ENCODE peak calls at places on chromosomes 13 and 19, in five cellular contexts. C is GM12878, I is HepG2, E is H1, Y is K562. L is an unnamed sample.

GRCh38 chr13:20826301-20826700 is 52.5 kb upstream of the EEF1AKMT1 start:
- DNase-seq in Y (no peak), I (no peak), E (no peak), C (no peak), L (no peak)

GRCh38 chr19:52140077-52140710 is 456 bp upstream of the ZNF616 start:
- DNase-seq in E (no peak), I (peak; percentile 54), Y (no peak), C (no peak), L (no peak)

GRCh38 chr19:20078696-20079095 is 896 bp downstream of the ZNF90 start:
- DNase-seq in E (no peak), Y (no peak), C (no peak), I (no peak), L (no peak)

GRCh38 chr19:34402074-34402600 is 2.1 kb upstream of the PDCD2L start:
- DNase-seq in Y (no peak), I (peak; percentile 60), E (no peak), C (no peak), L (no peak)

GRCh38 chr13:70755411-70755810 is 647.2 kb upstream of the KLHL1 start:
- DNase-seq in Y (no peak), C (no peak), I (no peak), E (no peak), L (no peak)

GRCh38 chr19:45547965-45548609 is 36.5 kb downstream of the OPA3 start:
- DNase-seq in C (no peak), I (no peak), Y (peak; percentile 5), E (no peak), L (peak; percentile 86)

GRCh38 chr13:74115138-74115537 is 19.1 kb downstream of the KLF12 start:
- DNase-seq in C (no peak), Y (no peak), E (no peak), I (no peak), L (no peak)

GRCh38 chr13:110400786-110401533 is 93.9 kb downstream of the COL4A2 start:
- DNase-seq in C (no peak), Y (no peak), E (no peak), I (no peak), L (no peak)

GRCh38 chr13:101289764-101290163 is 126.5 kb downstream of the NALCN start:
- DNase-seq in I (no peak), C (no peak), Y (no peak), E (peak; percentile 67), L (no peak)

GRCh38 chr13:114067886-114068722 is 64.3 kb downstream of the RASA3 start:
- DNase-seq in I (no peak), E (no peak), Y (no peak), C (no peak), L (no peak)

GRCh38 chr19:19873381-19873780 is 7.7 kb downstream of the ZNF253 start:
- DNase-seq in C (no peak), E (no peak), Y (no peak), I (no peak), L (no peak)

GRCh38 chr19:6683971-6684370 is 14.0 kb upstream of the TNFSF14 start:
- DNase-seq in I (no peak), Y (no peak), C (no peak), E (no peak), L (no peak)

GRCh38 chr13:36154567-36155231 is 23.5 kb upstream of the DCLK1 start:
- DNase-seq in I (no peak), Y (no peak), C (no peak), E (peak; percentile 69), L (no peak)

GRCh38 chr19:55485439-55486011 is 537 bp downstream of the NAT14 start:
- DNase-seq in C (no peak), E (peak; percentile 56), Y (no peak), I (no peak), L (no peak)

GRCh38 chr13:27972619-27972877 is 3.4 kb upstream of the CDX2 start:
- DNase-seq in C (no peak), Y (no peak), I (no peak), E (no peak), L (no peak)

GRCh38 chr13:33454844-33455256 is 169.3 kb upstream of the STARD13 start:
- DNase-seq in Y (no peak), C (no peak), I (no peak), E (no peak), L (no peak)

GRCh38 chr19:46601318-46602224 is at the start of gene CALM3:
- DNase-seq in Y (peak; percentile 63), E (no peak), I (no peak), C (no peak), L (no peak)

GRCh38 chr13:39273953-39274352 is 235.7 kb downstream of the NHLRC3 start:
- DNase-seq in I (no peak), E (no peak), Y (no peak), C (no peak), L (no peak)

GRCh38 chr19:19748249-19748938 is 15.5 kb upstream of the ZNF14 start:
- DNase-seq in C (no peak), Y (no peak), E (no peak), I (no peak), L (no peak)

GRCh38 chr13:36275190-36276002 is 22.2 kb downstream of the CCDC169 start:
- DNase-seq in I (peak; percentile 50), Y (no peak), C (no peak), E (no peak), L (no peak)

GRCh38 chr13:67230774-67231480 is 791 bp upstream of the PCDH9 start:
- DNase-seq in I (peak; percentile 9), E (peak; percentile 74), Y (peak; percentile 11), C (no peak), L (no peak)

GRCh38 chr19:35720648-35721047 is 2.8 kb downstream of the KMT2B start:
- DNase-seq in E (no peak), I (no peak), C (no peak), Y (no peak), L (no peak)

GRCh38 chr13:79767126-79767525 is 286.2 kb downstream of the NDFIP2 start:
- DNase-seq in C (no peak), Y (no peak), E (no peak), I (no peak), L (no peak)

GRCh38 chr19:28126499-28126898 is 1086.5 kb downstream of the UQCRFS1 start:
- DNase-seq in I (no peak), Y (no peak), E (no peak), C (no peak), L (no peak)

GRCh38 chr13:111262715-111263114 is 57.7 kb upstream of the TEX29 start:
- DNase-seq in Y (no peak), C (no peak), I (no peak), E (peak; percentile 35), L (no peak)

GRCh38 chr19:950352-951066 is 24.7 kb downstream of the ARID3A start:
- DNase-seq in C (no peak), Y (no peak), E (no peak), I (no peak), L (no peak)

GRCh38 chr19:44718441-44719261 is 19.7 kb downstream of the CEACAM16 start:
- DNase-seq in C (no peak), E (peak; percentile 74), I (peak; percentile 98), Y (no peak), L (no peak)

GRCh38 chr13:111614009-111614408 is 293.6 kb downstream of the TEX29 start:
- DNase-seq in E (no peak), I (no peak), Y (no peak), C (no peak), L (no peak)

GRCh38 chr13:74464656-74465055 is 330.5 kb upstream of the KLF12 start:
- DNase-seq in C (no peak), E (no peak), Y (no peak), I (no peak), L (no peak)

GRCh38 chr13:19601749-19602725 is 31.4 kb upstream of the MPHOSPH8 start:
- DNase-seq in Y (peak; percentile 63), C (no peak), I (peak; percentile 58), E (peak; percentile 80), L (no peak)

GRCh38 chr13:72990883-72991282 is 67.9 kb upstream of the KLF5 start:
- DNase-seq in C (no peak), E (no peak), Y (no peak), I (no peak), L (no peak)

GRCh38 chr13:33228645-33229445 is 56.7 kb downstream of the STARD13 start:
- DNase-seq in E (no peak), Y (peak; percentile 28), C (no peak), I (peak; percentile 62), L (peak; percentile 26)

GRCh38 chr13:80528733-80529132 is 187.8 kb upstream of the SPRY2 start:
- DNase-seq in I (no peak), Y (peak; percentile 15), E (no peak), C (no peak), L (no peak)

GRCh38 chr13:20969182-20969581 is 66.6 kb upstream of the XPO4 start:
- DNase-seq in C (peak; percentile 15), E (no peak), Y (no peak), I (no peak), L (peak; percentile 28)

GRCh38 chr13:98217597-98217996 is 40.5 kb upstream of the RNF113B start:
- DNase-seq in Y (no peak), I (no peak), C (no peak), E (no peak), L (no peak)

GRCh38 chr19:11849264-11849615 is 714 bp downstream of the ZNF439 start:
- DNase-seq in I (no peak), Y (no peak), C (no peak), E (no peak), L (no peak)

GRCh38 chr19:42455621-42456081 is 12.9 kb upstream of the CXCL17 start:
- DNase-seq in E (no peak), Y (no peak), C (no peak), I (no peak), L (peak; percentile 76)

GRCh38 chr19:54248016-54248601 is 5.5 kb upstream of the LILRA6 start:
- DNase-seq in I (no peak), E (no peak), C (no peak), Y (no peak), L (no peak)

GRCh38 chr13:99392126-99392805 is 85.1 kb upstream of the GPR183 start:
- DNase-seq in Y (no peak), I (no peak), C (no peak), E (no peak), L (no peak)
- TF ChIP-seq JUND in Y (no peak), I (no peak), C (no peak), E (no peak), L (no peak)

GRCh38 chr19:10114651-10115391 is 3.3 kb downstream of the P2RY11 start:
- DNase-seq in Y (no peak), E (no peak), C (no peak), I (no peak), L (no peak)
- H3K4me1 ChIP-seq in Y (peaks cover 91% of the 10 kb centered on the region), E (no peaks in the 10 kb centered on the region), C (peaks cover 31% of the 10 kb centered on the region), I (peaks cover 24% of the 10 kb centered on the region), L (peaks cover 5% of the 10 kb centered on the region)

GRCh38 chr19:24140099-24140498 is 53.1 kb downstream of the ZNF254 start:
- DNase-seq in C (no peak), E (no peak), Y (no peak), I (peak; percentile 92), L (no peak)
- TF ChIP-seq ZNF274 in C (no peak), E (no peak), Y (no peak), I (no peak), L (no peak)

GRCh38 chr19:3544742-3545668 is 6.0 kb downstream of the TEKTIP1 start:
- DNase-seq in C (no peak), Y (peak; percentile 81), I (peak; percentile 35), E (peak; percentile 100), L (no peak)

GRCh38 chr19:3546119-3546518 is 7.1 kb downstream of the TEKTIP1 start:
- DNase-seq in C (no peak), I (no peak), Y (no peak), E (no peak), L (no peak)

GRCh38 chr19:3545669-3546034 is 6.7 kb downstream of the TEKTIP1 start:
- DNase-seq in I (no peak), C (no peak), Y (no peak), E (no peak), L (no peak)

GRCh38 chr19:3543150-3544053 is 4.4 kb downstream of the TEKTIP1 start:
- DNase-seq in C (no peak), Y (no peak), I (no peak), E (no peak), L (no peak)

GRCh38 chr19:3544054-3544376 is 5.0 kb downstream of the TEKTIP1 start:
- DNase-seq in Y (no peak), C (no peak), E (no peak), I (no peak), L (no peak)
- TF ChIP-seq JUND in Y (no peak), C (no peak), E (no peak), I (no peak), L (no peak)